ENCODE peak calls at places on chromosome 9, in nine cellular contexts. N is stimulated activated CD4-positive, alpha-beta T cell treated with anti-CD3 and anti-CD28 coated beads, Interleukin-12 subunit alpha, Interleukin-12 subunit beta, amount 100 ng/mL, for 48 hours; C is heart right ventricle; V is C1 segment of cervical spinal cord; E is GM03348; K is mesenchymal stem cell; F is SK-N-DZ; A is activated CD4-positive, CD25-positive, alpha-beta regulatory T cell; R is HFFc6. X is an unnamed sample.

GRCh38 chr9:84673806-84674205 is 4.3 kb downstream of the NTRK2 start:
- DNase-seq in A (no peak), F (no peak), V (no peak), R (no peak), C (no peak), E (no peak), K (no peak), N (no peak), X (no peak)

GRCh38 chr9:89687216-89687615 is 82.4 kb downstream of the GADD45G start:
- DNase-seq in R (no peak), E (no peak), A (no peak), V (no peak), F (no peak), N (no peak), K (no peak), C (no peak), X (no peak)

GRCh38 chr9:6247266-6247665 is 31.7 kb downstream of the IL33 start:
- DNase-seq in N (no peak), K (no peak), C (no peak), A (no peak), F (no peak), V (no peak), E (no peak), R (peak; percentile 34), X (no peak)

GRCh38 chr9:95457769-95458168 is 59.0 kb downstream of the PTCH1 start:
- DNase-seq in F (no peak), V (no peak), R (no peak), C (no peak), A (no peak), N (no peak), E (no peak), K (peak; percentile 89), X (no peak)

GRCh38 chr9:69168709-69169217 is 5.3 kb upstream of the TJP2 start:
- DNase-seq in N (peak; percentile 65), V (no peak), A (peak; percentile 26), F (no peak), C (no peak), E (no peak), R (no peak), K (peak; percentile 89), X (no peak)

GRCh38 chr9:36798350-36799065 is 225.8 kb downstream of the MELK start:
- DNase-seq in V (no peak), N (no peak), F (peak; percentile 52), A (no peak), C (no peak), R (no peak), K (no peak), E (peak; percentile 29), X (peak; percentile 22)

GRCh38 chr9:33120620-33121019 is 44.1 kb upstream of the SMU1 start:
- DNase-seq in E (no peak), F (no peak), A (no peak), R (no peak), K (no peak), V (no peak), N (no peak), C (no peak), X (no peak)

GRCh38 chr9:96157675-96158074 is 144.3 kb downstream of the HSD17B3 start:
- DNase-seq in N (no peak), F (no peak), R (no peak), A (no peak), V (no peak), K (no peak), C (no peak), E (no peak), X (no peak)

GRCh38 chr9:81542490-81542889 is 146.9 kb downstream of the TLE1 start:
- DNase-seq in K (no peak), F (no peak), R (no peak), E (no peak), N (no peak), A (no peak), V (no peak), C (no peak), X (no peak)